ENCODE peak calls at places on chromosomes 4 and X, in six cellular contexts. Z, H, G, O, Q and F are unnamed samples.

GRCh38 chr4:153438916-153439756 is 27.0 kb upstream of the TMEM131L start:
- DNase-seq in Z (no peak), H (no peak), G (no peak), O (no peak), Q (no peak), F (no peak)

GRCh38 chr4:183327827-183328226 is 5.6 kb upstream of the CLDN24 start:
- DNase-seq in Z (no peak), H (no peak), G (no peak), O (no peak), Q (no peak), F (no peak)

GRCh38 chr4:77473509-77473908 is 132.1 kb upstream of the CXCL13 start:
- DNase-seq in Z (peak; percentile 16), H (no peak), G (peak; percentile 26), O (no peak), Q (no peak), F (peak; percentile 50)

GRCh38 chr4:133968174-133968573 is 233.4 kb downstream of the PABPC4L start:
- DNase-seq in Z (no peak), H (no peak), G (no peak), O (no peak), Q (no peak), F (no peak)

GRCh38 chrX:109839694-109840358 is 106.8 kb upstream of the ACSL4 start:
- DNase-seq in Z (peak; percentile 31), H (no peak), G (peak; percentile 32), O (no peak), Q (peak; percentile 32), F (no peak)

GRCh38 chr4:25970691-25971427 is 56.8 kb downstream of the SMIM20 start:
- DNase-seq in Z (no peak), H (no peak), G (peak; percentile 43), O (peak; percentile 50), Q (no peak), F (no peak)

GRCh38 chr4:118034061-118034785 is at the start of gene NDST3:
- DNase-seq in Z (peak; percentile 69), H (peak; percentile 85), G (peak; percentile 32), O (peak; percentile 41), Q (peak; percentile 64), F (peak; percentile 53)

GRCh38 chrX:19545651-19546050 is 30.3 kb upstream of the MAP3K15 start:
- DNase-seq in Z (no peak), H (no peak), G (no peak), O (no peak), Q (no peak), F (no peak)

GRCh38 chrX:75986980-75987379 is 185.9 kb upstream of the PBDC1 start:
- DNase-seq in Z (no peak), H (no peak), G (no peak), O (no peak), Q (no peak), F (no peak)

GRCh38 chr4:73922766-73923630 is 53.8 kb downstream of the CXCL1 start:
- DNase-seq in Z (no peak), H (no peak), G (no peak), O (no peak), Q (no peak), F (peak; percentile 51)

GRCh38 chrX:95318882-95319281 is 1365.8 kb upstream of the DIAPH2 start:
- DNase-seq in Z (peak; percentile 22), H (no peak), G (no peak), O (no peak), Q (no peak), F (peak; percentile 9)

GRCh38 chr4:125736057-125736456 is 421.3 kb downstream of the FAT4 start:
- DNase-seq in Z (no peak), H (no peak), G (no peak), O (no peak), Q (no peak), F (peak; percentile 27)

GRCh38 chrX:18151661-18152060 is 69.0 kb downstream of the BEND2 start:
- DNase-seq in Z (no peak), H (no peak), G (no peak), O (no peak), Q (no peak), F (no peak)

GRCh38 chr4:83316459-83317170 is 18.0 kb downstream of the HPSE start:
- DNase-seq in Z (no peak), H (no peak), G (no peak), O (no peak), Q (no peak), F (peak; percentile 98)

GRCh38 chr4:30839583-30840520 is 119.7 kb downstream of the PCDH7 start:
- DNase-seq in Z (no peak), H (peak; percentile 35), G (no peak), O (no peak), Q (no peak), F (peak; percentile 83)

GRCh38 chr4:10104211-10104990 is 12.2 kb downstream of the WDR1 start:
- DNase-seq in Z (no peak), H (peak; percentile 16), G (no peak), O (peak; percentile 20), Q (no peak), F (no peak)

GRCh38 chrX:114712466-114712865 is 128.6 kb downstream of the HTR2C start:
- DNase-seq in Z (no peak), H (no peak), G (no peak), O (no peak), Q (no peak), F (no peak)

GRCh38 chr4:6201580-6202091 is 1.3 kb upstream of the JAKMIP1 start:
- DNase-seq in Z (no peak), H (no peak), G (no peak), O (no peak), Q (no peak), F (no peak)

GRCh38 chr4:48939785-48940184 is 33.2 kb upstream of the OCIAD2 start:
- DNase-seq in Z (no peak), H (no peak), G (no peak), O (no peak), Q (no peak), F (peak; percentile 96)

GRCh38 chr4:104352211-104352610 is 142.5 kb downstream of the CXXC4 start:
- DNase-seq in Z (peak; percentile 14), H (no peak), G (no peak), O (no peak), Q (no peak), F (peak; percentile 3)

GRCh38 chr4:80989921-80990544 is 40.5 kb upstream of the BMP3 start:
- DNase-seq in Z (no peak), H (peak; percentile 57), G (peak; percentile 3), O (no peak), Q (peak; percentile 20), F (peak; percentile 65)

GRCh38 chr4:70269674-70270073 is 27.3 kb downstream of the CSN3 start:
- DNase-seq in Z (no peak), H (no peak), G (no peak), O (no peak), Q (no peak), F (peak; percentile 29)

GRCh38 chrX:68826113-68826980 is 2.5 kb upstream of the EFNB1 start:
- DNase-seq in Z (no peak), H (no peak), G (no peak), O (no peak), Q (no peak), F (peak; percentile 52)

GRCh38 chr4:111537861-111538260 is 607.4 kb upstream of the FAM241A start:
- DNase-seq in Z (no peak), H (no peak), G (no peak), O (no peak), Q (no peak), F (no peak)

GRCh38 chr4:95798727-95799126 is 41.2 kb upstream of the PDHA2 start:
- DNase-seq in Z (no peak), H (no peak), G (no peak), O (no peak), Q (no peak), F (no peak)

GRCh38 chr4:67035501-67035900 is 509.8 kb downstream of the CENPC start:
- DNase-seq in Z (no peak), H (no peak), G (peak; percentile 2), O (no peak), Q (no peak), F (peak; percentile 91)

GRCh38 chr4:141890279-141890678 is 253.9 kb downstream of the IL15 start:
- DNase-seq in Z (no peak), H (no peak), G (no peak), O (no peak), Q (no peak), F (no peak)

GRCh38 chr4:73662709-73663546 is 42.7 kb upstream of the RASSF6 start:
- DNase-seq in Z (no peak), H (peak; percentile 25), G (peak; percentile 8), O (no peak), Q (no peak), F (peak; percentile 68)